ENCODE peak calls at places on chromosomes 16 and 17, in four cellular contexts. U is NCI-H1105 treated with DMSO at 0.1 percent for 48 hours, N is sigmoid colon, F is type B pancreatic cell. J is an unnamed sample.

GRCh38 chr16:8686031-8686621 is 11.7 kb downstream of the ABAT start:
- DNase-seq in F (no peak), U (no peak), N (no peak), J (no peak)

GRCh38 chr16:53852678-53853077 is 148.7 kb downstream of the FTO start:
- DNase-seq in N (no peak), F (no peak), U (no peak), J (no peak)

GRCh38 chr16:65745-66144 is 6.7 kb downstream of the RHBDF1 start:
- DNase-seq in F (peak; percentile 90), N (peak; percentile 90), U (peak; percentile 30), J (peak; percentile 86)

GRCh38 chr16:87492721-87493554 is at the start of gene ZCCHC14:
- DNase-seq in U (peak; percentile 89), F (peak; percentile 99), N (peak; percentile 99), J (peak; percentile 98)

GRCh38 chr17:29597361-29598172 is 4.6 kb downstream of the ANKRD13B start:
- DNase-seq in N (peak; percentile 65), U (no peak), F (no peak), J (no peak)

GRCh38 chr16:5215911-5216310 is 118.3 kb upstream of the EEF2KMT start:
- DNase-seq in F (no peak), U (no peak), N (peak; percentile 48), J (no peak)

GRCh38 chr16:72846594-72846993 is 201.3 kb downstream of the ZFHX3 start:
- DNase-seq in N (no peak), U (no peak), F (no peak), J (no peak)

GRCh38 chr16:73572135-73572534 is 524.2 kb upstream of the ZFHX3 start:
- DNase-seq in F (no peak), N (peak; percentile 75), U (no peak), J (no peak)

GRCh38 chr16:1727651-1728624 is 21.9 kb downstream of the MAPK8IP3 start:
- DNase-seq in N (no peak), U (no peak), F (no peak), J (no peak)

J was measured in T-helper 17 cell.